ENCODE peak calls at places on chromosome 1, in four cellular contexts. G is K562, E is GM12878, T is HepG2. H is an unnamed sample.

GRCh38 chr1:184879876-184880275 is 94.4 kb downstream of the NIBAN1 start:
- DNase-seq in G (no peak), E (no peak), T (no peak), H (no peak)

GRCh38 chr1:211326528-211327340 is at the start of gene TRAF5:
- DNase-seq in G (peak; percentile 81), E (no peak), T (no peak), H (peak; percentile 65)

GRCh38 chr1:9100471-9101043 is 28.3 kb downstream of the GPR157 start:
- DNase-seq in G (no peak), E (no peak), T (peak; percentile 82), H (no peak)

GRCh38 chr1:26862781-26863676 is at the start of gene SFN:
- DNase-seq in G (peak; percentile 96), E (no peak), T (peak; percentile 85), H (peak; percentile 89)

GRCh38 chr1:173355281-173356031 is 121.7 kb upstream of the PRDX6 start:
- DNase-seq in G (no peak), E (peak; percentile 62), T (no peak), H (no peak)

GRCh38 chr1:229148041-229148671 is 122.8 kb upstream of the RAB4A start:
- DNase-seq in G (peak; percentile 65), E (no peak), T (peak; percentile 94), H (peak; percentile 41)

GRCh38 chr1:227869281-227869842 is 53.9 kb downstream of the PRSS38 start:
- DNase-seq in G (no peak), E (no peak), T (no peak), H (no peak)

GRCh38 chr1:77889240-77889637 is 815 bp downstream of the NEXN start:
- DNase-seq in G (no peak), E (no peak), T (peak; percentile 24), H (no peak)

GRCh38 chr1:204319462-204319861 is 40.3 kb downstream of the PLEKHA6 start:
- DNase-seq in G (peak; percentile 41), E (no peak), T (no peak), H (no peak)

GRCh38 chr1:114352797-114353196 is 158.2 kb downstream of the TRIM33 start:
- DNase-seq in G (no peak), E (no peak), T (no peak), H (no peak)

GRCh38 chr1:17645512-17645911 is 106.0 kb downstream of the ARHGEF10L start:
- DNase-seq in G (no peak), E (no peak), T (no peak), H (no peak)

GRCh38 chr1:208479435-208479834 is 235.3 kb upstream of the PLXNA2 start:
- DNase-seq in G (no peak), E (no peak), T (no peak), H (no peak)

GRCh38 chr1:34591751-34592629 is 162.9 kb upstream of the GJB5 start:
- DNase-seq in G (no peak), E (peak; percentile 21), T (peak; percentile 7), H (no peak)

GRCh38 chr1:207021876-207022596 is 10.5 kb downstream of the C1orf116 start:
- DNase-seq in G (no peak), E (no peak), T (no peak), H (no peak)

GRCh38 chr1:64526312-64526711 is 56.4 kb downstream of the CACHD1 start:
- DNase-seq in G (no peak), E (no peak), T (no peak), H (no peak)

GRCh38 chr1:90107971-90108370 is 113.1 kb downstream of the ZNF326 start:
- DNase-seq in G (no peak), E (no peak), T (no peak), H (no peak)

GRCh38 chr1:43545686-43546387 is 15.2 kb downstream of the PTPRF start:
- DNase-seq in G (peak; percentile 71), E (no peak), T (peak; percentile 98), H (peak; percentile 98)

GRCh38 chr1:91402023-91402422 is 2.6 kb downstream of the HFM1 start:
- DNase-seq in G (peak; percentile 19), E (no peak), T (peak; percentile 3), H (no peak)

GRCh38 chr1:62276791-62277190 is 42.4 kb downstream of the KANK4 start:
- DNase-seq in G (no peak), E (no peak), T (no peak), H (no peak)

GRCh38 chr1:224637936-224638335 is 21.8 kb downstream of the CNIH3 start:
- DNase-seq in G (no peak), E (no peak), T (no peak), H (no peak)

GRCh38 chr1:1210726-1211540 is 3.0 kb downstream of the TNFRSF4 start:
- DNase-seq in G (no peak), E (no peak), T (no peak), H (no peak)

GRCh38 chr1:245978915-245979314 is 528.2 kb downstream of the SMYD3 start:
- DNase-seq in G (no peak), E (no peak), T (no peak), H (no peak)

GRCh38 chr1:119808491-119808890 is 2.8 kb downstream of the REG4 start:
- DNase-seq in G (no peak), E (no peak), T (no peak), H (no peak)

GRCh38 chr1:70360321-70360720 is 5.8 kb upstream of the ANKRD13C start:
- DNase-seq in G (peak; percentile 50), E (no peak), T (no peak), H (no peak)

GRCh38 chr1:177812144-177812543 is 157.7 kb downstream of the SEC16B start:
- DNase-seq in G (no peak), E (no peak), T (no peak), H (no peak)

GRCh38 chr1:234561322-234561721 is 48.7 kb downstream of the IRF2BP2 start:
- DNase-seq in G (no peak), E (no peak), T (peak; percentile 60), H (no peak)

GRCh38 chr1:117116784-117117130 is 4.8 kb downstream of the TRIM45 start:
- DNase-seq in G (no peak), E (no peak), T (no peak), H (no peak)

GRCh38 chr1:117846674-117847425 is 82.6 kb downstream of the GDAP2 start:
- DNase-seq in G (no peak), E (no peak), T (peak; percentile 72), H (no peak)

GRCh38 chr1:40625476-40626382 is 39.8 kb downstream of the RIMS3 start:
- DNase-seq in G (no peak), E (no peak), T (no peak), H (no peak)

GRCh38 chr1:40630488-40631223 is 34.8 kb downstream of the RIMS3 start:
- DNase-seq in G (peak; percentile 75), E (no peak), T (peak; percentile 41), H (peak; percentile 81)

GRCh38 chr1:40626383-40626770 is 39.1 kb downstream of the RIMS3 start:
- DNase-seq in G (no peak), E (no peak), T (no peak), H (no peak)

GRCh38 chr1:40628903-40629292 is 36.6 kb downstream of the RIMS3 start:
- DNase-seq in G (no peak), E (no peak), T (no peak), H (no peak)

GRCh38 chr1:40627987-40628902 is 37.2 kb downstream of the RIMS3 start:
- DNase-seq in G (no peak), E (peak; percentile 88), T (no peak), H (no peak)
- TF ChIP-seq CREM in G (no peak), E (peak; percentile 53), T (no peak), H (no peak)

DNA sequence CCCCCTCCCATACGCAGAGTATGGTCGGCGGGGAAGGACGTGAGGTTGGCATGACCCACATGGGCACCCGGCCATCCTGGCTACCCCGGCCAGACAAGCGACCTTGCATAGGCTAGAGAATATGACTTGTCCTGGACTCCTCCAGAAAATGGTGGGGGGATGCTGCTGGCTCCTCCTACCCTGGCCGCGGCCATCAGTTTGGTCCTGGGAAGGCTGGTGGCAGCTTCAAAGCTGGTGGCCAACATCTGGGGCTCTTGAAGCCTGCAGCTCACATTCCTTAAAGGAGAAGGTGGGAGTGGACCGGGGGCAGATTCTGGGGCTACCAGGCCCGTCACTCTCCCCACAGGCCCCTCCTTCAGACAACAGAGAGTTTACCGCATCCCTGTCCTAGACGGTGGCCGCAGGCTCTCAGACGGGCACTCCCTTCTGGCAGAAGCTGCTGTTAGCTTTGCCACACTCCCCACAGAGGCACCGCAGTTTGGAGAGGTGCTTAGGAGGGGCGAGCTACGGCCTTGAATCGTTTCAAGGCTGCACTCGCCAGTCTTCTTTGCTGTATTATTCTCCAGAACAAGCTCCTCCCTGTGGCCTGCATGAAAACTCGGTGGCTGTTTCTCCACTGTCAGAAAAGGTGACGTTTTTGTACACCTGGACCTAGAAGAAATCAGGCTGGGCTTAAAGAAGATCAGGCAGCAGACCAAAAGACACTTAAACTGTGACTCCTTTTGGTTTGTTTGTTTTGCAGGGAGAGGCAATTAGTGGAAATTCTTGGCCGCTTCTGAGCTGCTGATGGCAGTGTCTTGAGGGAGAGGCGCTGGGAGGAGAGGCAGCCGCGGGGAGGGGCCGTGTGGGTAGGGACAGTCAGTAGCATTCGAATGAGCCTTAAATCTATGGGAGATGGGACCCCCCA is 68.0 kb downstream of the RUNX3 start:
- DNase-seq in G (no peak), E (no peak), T (no peak), H (no peak)
- TF ChIP-seq ATF3 in G (no peak), E (no peak), T (no peak), H (no peak)

DNA sequence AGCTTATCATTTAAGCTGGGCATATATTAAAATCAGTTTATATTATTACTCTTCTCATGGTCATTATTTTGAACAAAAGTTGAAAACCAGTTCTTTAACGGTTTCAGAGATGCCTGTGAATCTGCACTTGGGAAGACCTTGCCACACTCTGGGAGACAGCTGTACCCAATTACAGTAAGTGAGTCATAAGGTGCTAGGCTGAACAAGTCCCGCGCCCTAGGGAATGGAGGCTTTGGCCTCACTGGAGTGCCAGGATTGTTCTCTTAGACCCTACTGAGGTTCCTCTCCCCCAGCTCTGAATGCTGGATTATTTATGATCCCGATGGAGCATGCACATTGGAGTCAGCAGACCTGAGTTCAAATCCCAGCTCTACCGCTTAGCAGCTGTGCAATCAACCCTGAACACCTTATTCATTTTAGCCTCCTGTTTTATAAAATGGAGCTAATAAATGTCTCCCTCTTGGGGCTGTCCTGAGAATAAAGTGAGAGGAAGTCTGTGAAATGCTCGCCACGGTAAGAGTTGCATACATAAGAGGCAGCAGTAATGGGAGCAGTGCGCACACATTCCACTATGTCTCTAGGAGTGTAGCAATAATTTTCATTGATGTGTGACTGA is 266.2 kb downstream of the FOXD2 start:
- DNase-seq in G (peak; percentile 31), E (no peak), T (no peak), H (no peak)
- TF ChIP-seq CREM in G (no peak), E (no peak), T (no peak), H (no peak)

GRCh38 chr1:47998396-47998990 is 1.3 kb upstream of the TRABD2B start:
- DNase-seq in G (no peak), E (no peak), T (no peak), H (no peak)
- TF ChIP-seq ATF3 in G (no peak), E (no peak), T (no peak), H (no peak)